ENCODE peak calls at places on chromosomes 13 and 19, in five cellular contexts. P is neural progenitor cell; W is CD8-positive, alpha-beta T cell; S is GM23248; Q is brain microvascular endothelial cell. M is an unnamed sample.

GRCh38 chr19:18848860-18849661 is 17.3 kb downstream of the UPF1 start:
- DNase-seq in P (no peak), W (no peak), S (peak), Q (peak), M (no peak)

GRCh38 chr13:20331949-20332348 is 99.8 kb upstream of the GJB6 start:
- DNase-seq in P (no peak), W (no peak), S (no peak), Q (no peak), M (no peak)

GRCh38 chr13:92843549-92843948 is 383.1 kb upstream of the GPC6 start:
- DNase-seq in P (no peak), W (no peak), S (peak), Q (no peak), M (peak)

GRCh38 chr13:41700790-41701310 is 243.5 kb downstream of the RGCC start:
- DNase-seq in P (no peak), W (no peak), S (peak), Q (peak), M (peak)

GRCh38 chr13:43830481-43830873 is 43.7 kb upstream of the ENOX1 start:
- DNase-seq in P (no peak), W (no peak), S (peak), Q (peak), M (peak)

GRCh38 chr13:83839158-83839557 is 43.1 kb downstream of the SLITRK1 start:
- DNase-seq in P (peak), W (no peak), S (no peak), Q (no peak), M (no peak)

GRCh38 chr19:3547301-3547731 is 8.3 kb downstream of the TEKTIP1 start:
- DNase-seq in P (peak), W (peak), S (peak), Q (no peak), M (no peak)

GRCh38 chr13:111347438-111347837 is 27.0 kb downstream of the TEX29 start:
- DNase-seq in P (no peak), W (no peak), S (peak), Q (no peak), M (no peak)

GRCh38 chr13:109786457-109787134 is at the start of gene IRS2:
- DNase-seq in P (peak), W (peak), S (peak), Q (peak), M (peak)

GRCh38 chr13:34076319-34076718 is 258.4 kb downstream of the RFC3 start:
- DNase-seq in P (no peak), W (no peak), S (peak), Q (no peak), M (no peak)

GRCh38 chr13:109784590-109785140 is 1.7 kb downstream of the IRS2 start:
- DNase-seq in P (peak), W (peak), S (peak), Q (peak), M (no peak)

GRCh38 chr13:111537115-111537728 is 216.8 kb downstream of the TEX29 start:
- DNase-seq in P (no peak), W (no peak), S (no peak), Q (no peak), M (no peak)

GRCh38 chr13:53778937-53779336 is 750.3 kb downstream of the OLFM4 start:
- DNase-seq in P (no peak), W (no peak), S (no peak), Q (no peak), M (no peak)

DNA sequence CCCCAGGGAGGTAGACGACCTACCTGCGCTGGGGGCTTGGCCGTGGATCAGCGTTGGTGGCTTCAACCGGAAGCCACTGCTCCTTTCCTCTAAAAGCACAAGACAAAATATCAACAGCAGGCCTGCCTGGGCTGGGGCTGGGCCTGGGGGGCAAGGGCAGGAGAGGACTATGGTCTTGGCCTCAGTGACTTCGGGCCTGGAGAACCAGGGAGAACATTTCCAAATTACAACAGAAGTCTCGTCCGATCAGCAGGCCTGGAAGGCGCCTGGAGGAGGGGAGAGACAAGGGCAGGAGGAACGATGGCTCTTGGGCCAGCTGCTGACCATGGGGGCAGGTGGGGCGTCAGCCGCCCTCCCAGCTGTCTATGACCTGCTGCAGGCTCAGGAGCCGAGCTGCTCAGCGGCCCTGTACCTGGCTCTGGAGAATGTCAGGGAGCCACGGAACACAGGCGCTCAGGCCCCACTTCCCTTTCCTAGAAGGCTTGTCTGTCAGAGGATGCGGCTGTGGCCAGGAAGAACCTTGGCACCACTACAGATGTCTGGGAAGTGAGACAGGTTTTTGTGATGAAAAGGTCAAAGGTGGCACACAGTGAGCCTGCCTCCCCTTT is 19.4 kb downstream of the CAPS start:
- DNase-seq in P (no peak), W (no peak), S (no peak), Q (no peak), M (no peak)
- H3K4me3 ChIP-seq in P (no peak), W (no peak), S (no peak), Q (no peak), M (no peak)

GRCh38 chr13:72121466-72121865 is 254.5 kb upstream of the DACH1 start:
- DNase-seq in P (peak), W (no peak), S (no peak), Q (no peak), M (no peak)
- H3K27ac ChIP-seq in P (peak), W (no peak), S (no peak), Q (no peak), M (no peak)

GRCh38 chr13:106284358-106284757 is 251.1 kb downstream of the EFNB2 start:
- DNase-seq in P (no peak), W (no peak), S (no peak), Q (no peak), M (no peak)

GRCh38 chr13:106277483-106278154 is 257.8 kb downstream of the EFNB2 start:
- DNase-seq in P (peak), W (no peak), S (no peak), Q (no peak), M (no peak)

GRCh38 chr13:106286811-106287210 is 248.7 kb downstream of the EFNB2 start:
- DNase-seq in P (peak), W (no peak), S (no peak), Q (no peak), M (no peak)

GRCh38 chr13:106276876-106277275 is 258.6 kb downstream of the EFNB2 start:
- DNase-seq in P (no peak), W (no peak), S (no peak), Q (no peak), M (no peak)

GRCh38 chr13:106281426-106281825 is 254.0 kb downstream of the EFNB2 start:
- DNase-seq in P (no peak), W (no peak), S (no peak), Q (no peak), M (no peak)
- H3K4me3 ChIP-seq in P (no peak), W (no peak), S (no peak), Q (no peak), M (no peak)

DNA sequence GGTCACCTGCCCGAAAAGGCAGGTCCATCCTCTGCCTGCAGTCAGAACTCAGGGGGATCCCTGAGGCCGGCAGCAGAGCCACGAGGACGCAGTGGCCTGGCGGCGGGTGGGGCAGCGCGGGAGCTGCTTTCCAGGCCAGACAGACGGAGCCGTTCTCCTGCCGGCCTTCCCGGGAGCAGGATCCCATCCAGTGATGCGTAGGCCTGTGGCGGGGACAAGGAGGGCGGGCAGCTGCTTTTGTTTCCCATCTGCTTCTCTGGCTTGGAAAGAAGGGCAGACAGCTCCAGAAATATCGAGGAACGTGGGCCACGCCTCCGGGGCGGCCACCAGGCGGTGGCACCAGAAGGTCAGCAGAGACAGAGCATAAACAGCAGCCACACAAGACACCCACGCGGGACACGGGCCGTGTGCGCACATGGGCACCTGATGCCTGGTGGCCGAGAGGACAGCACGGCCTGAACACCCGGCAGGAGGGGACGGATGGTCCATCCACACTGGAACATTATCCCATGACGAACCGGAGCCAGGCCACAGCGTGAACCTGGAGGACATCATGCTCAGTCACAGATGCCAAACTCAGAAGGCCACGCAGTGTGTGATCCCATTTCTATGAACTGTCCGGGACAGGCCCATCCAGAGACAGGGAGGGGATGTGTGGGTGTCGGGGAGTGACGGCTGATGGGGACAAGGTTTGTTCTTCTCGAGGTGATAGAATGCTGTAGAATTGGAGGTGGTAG is 13.9 kb upstream of the MKNK2 start:
- DNase-seq in P (no peak), W (no peak), S (peak), Q (no peak), M (no peak)
- H3K27ac ChIP-seq in P (peak), W (no peak), S (peak), Q (no peak), M (no peak)

DNA sequence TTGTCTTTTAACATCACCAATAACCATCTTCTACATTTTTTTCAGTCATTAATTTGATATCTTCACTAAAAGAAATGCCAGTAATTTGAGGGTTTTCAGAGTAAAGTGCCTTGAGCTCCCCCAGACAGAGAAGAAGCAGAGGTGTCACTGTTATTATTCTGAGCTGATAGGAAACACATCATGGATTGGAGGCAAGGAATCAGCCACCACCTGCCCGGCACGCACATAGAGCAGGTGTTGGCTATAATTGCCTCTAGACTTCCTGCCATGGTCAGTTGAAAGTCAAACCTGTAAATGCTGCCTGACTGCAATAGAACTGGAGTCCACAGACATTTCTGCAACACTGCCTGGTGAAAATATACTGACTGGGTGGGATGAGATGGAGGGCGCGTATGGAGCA is 776.6 kb downstream of the UQCRFS1 start:
- DNase-seq in P (no peak), W (no peak), S (no peak), Q (no peak), M (no peak)
- H3K4me3 ChIP-seq in P (no peak), W (no peak), S (no peak), Q (no peak), M (no peak)

GRCh38 chr13:113122571-113123225 is at the start of gene F10:
- DNase-seq in P (peak), W (no peak), S (peak), Q (peak), M (peak)

GRCh38 chr13:113121928-113122420 is 625 bp upstream of the F10 start:
- DNase-seq in P (no peak), W (no peak), S (no peak), Q (no peak), M (no peak)

GRCh38 chr13:113124211-113125025 is 1.8 kb downstream of the F10 start:
- DNase-seq in P (no peak), W (no peak), S (no peak), Q (no peak), M (no peak)

GRCh38 chr13:113121183-113121927 is 1.2 kb upstream of the F10 start:
- DNase-seq in P (no peak), W (no peak), S (no peak), Q (no peak), M (no peak)

DNA sequence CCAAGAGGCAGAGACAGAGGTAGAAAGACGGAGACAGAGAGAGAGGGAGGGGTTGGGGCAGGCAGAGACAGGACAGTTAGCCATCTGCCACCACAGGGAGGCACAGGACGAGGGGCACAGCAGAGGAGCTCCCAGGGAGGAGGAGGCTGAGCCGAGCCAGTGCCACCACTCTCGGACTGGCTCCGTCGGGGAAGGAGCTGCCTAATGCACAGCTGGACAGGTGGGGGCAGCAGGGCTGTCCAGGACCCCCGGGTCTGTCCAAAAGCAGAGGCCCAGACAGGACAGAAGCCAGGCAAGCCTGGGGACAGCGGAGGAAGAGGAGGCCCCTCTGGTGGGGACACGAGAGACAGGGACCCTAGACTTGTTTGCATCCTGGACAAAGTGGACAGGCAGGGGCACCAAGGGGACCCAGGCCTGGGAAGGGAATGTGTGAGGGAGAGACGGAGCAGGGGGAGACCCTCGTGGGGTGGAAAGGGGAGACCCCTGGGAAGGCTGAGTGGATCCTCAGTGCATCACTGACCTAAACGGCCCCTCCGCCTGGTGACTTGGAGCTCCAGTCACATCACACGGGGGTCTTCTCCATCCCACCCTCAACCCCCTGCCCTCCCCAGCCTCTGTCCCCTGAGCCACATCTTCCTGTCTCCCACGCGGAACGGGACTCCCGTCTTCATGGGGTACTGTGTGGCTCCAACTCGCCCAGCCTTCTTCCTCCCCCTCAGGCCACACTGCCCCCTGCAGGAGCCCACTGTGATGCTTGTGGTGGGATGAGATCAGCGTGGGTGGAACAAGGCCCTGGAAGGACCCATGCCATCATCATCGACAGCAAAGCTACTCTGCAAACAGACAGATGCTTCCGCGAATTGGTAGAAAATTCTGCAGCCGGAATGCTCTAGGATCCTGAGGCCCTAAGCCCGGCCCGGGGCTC is 889 bp downstream of the F10 start:
- DNase-seq in P (no peak), W (no peak), S (peak), Q (no peak), M (no peak)
- H3K27ac ChIP-seq in P (no peak), W (no peak), S (no peak), Q (no peak), M (no peak)

GRCh38 chr19:46863818-46864629 is 3.2 kb downstream of the ARHGAP35 start:
- DNase-seq in P (peak), W (no peak), S (peak), Q (peak), M (no peak)
- H3K4me3 ChIP-seq in P (peak), W (no peak), S (peak), Q (peak), M (peak)

GRCh38 chr19:14554382-14554812 is 17.5 kb downstream of the NDUFB7 start:
- DNase-seq in P (no peak), W (no peak), S (no peak), Q (no peak), M (no peak)

GRCh38 chr19:14558370-14559066 is 13.3 kb downstream of the NDUFB7 start:
- DNase-seq in P (no peak), W (no peak), S (no peak), Q (no peak), M (no peak)

GRCh38 chr19:14556662-14557188 is 15.1 kb downstream of the NDUFB7 start:
- DNase-seq in P (peak), W (peak), S (peak), Q (peak), M (peak)

GRCh38 chr19:14553939-14554243 is 18.0 kb downstream of the NDUFB7 start:
- DNase-seq in P (no peak), W (no peak), S (no peak), Q (no peak), M (no peak)

GRCh38 chr19:14555918-14556661 is 15.8 kb downstream of the NDUFB7 start:
- DNase-seq in P (no peak), W (no peak), S (peak), Q (peak), M (no peak)
- H3K27ac ChIP-seq in P (no peak), W (no peak), S (no peak), Q (peak), M (no peak)

DNA sequence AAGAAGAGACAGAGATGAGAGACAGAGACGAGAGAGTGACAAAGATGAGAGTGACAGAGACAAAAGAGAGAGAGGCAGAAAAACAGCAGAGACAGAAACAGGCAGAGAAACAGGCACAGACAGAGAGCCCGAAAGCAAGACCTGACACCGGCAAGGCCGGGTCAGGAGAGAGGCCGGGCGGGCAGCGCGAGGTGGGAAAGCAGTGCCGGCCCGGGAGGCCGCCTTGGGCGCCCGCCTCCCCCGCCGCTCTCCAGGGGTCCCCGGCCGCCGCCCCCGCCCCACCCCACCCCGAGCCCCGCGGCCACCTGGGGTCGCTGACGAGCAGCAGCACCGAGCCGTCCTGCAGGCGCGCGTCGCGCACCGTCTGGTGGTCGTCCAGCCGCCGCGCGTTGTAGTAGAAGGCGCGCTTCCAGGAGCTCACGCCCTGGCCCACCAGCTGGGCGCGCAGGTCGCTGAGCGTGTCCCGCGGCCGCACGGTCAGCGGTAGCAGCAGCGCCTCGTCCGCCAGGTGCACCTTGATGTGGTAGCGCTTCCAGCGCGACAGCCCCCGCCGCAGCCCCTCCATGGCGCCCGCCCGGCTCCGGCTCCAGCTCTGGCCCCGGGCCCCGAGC is at the start of gene TINCR:
- DNase-seq in P (peak), W (no peak), S (no peak), Q (no peak), M (no peak)
- H3K4me3 ChIP-seq in P (peak), W (no peak), S (no peak), Q (no peak), M (no peak)

DNA sequence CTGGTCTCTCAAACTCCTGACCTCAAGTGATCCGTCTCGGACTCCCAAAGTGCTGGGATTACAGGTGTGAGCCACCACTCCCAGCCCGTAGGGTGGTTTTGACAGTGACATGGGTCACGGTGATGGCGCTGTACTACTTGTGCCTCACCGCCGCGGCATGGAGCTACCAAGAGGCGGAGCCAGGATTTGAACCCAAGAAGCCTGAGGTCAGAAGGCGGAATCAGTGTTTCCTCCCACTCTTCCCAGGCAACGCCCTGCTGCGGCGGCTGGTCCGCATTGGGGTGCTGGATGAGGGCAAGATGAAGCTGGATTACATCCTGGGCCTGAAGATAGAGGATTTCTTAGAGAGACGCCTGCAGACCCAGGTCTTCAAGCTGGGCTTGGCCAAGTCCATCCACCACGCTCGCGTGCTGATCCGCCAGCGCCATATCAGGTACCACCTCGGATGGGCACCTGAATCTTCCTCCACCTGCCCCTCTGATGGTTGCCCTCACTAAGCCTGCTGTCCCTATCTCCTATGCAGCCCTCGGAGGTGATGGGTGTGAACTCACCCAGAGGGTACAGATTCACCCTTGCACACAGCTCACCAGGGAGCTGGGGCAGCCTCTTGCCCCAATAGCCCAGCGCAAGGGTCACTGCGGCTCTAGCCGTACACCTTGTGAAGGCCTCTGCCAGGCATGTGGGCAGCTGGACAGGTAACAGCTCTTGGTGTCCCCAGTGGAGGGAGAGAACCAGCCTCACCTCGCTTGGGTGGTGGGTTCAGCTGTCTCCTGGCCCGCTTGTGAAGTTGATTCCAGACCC is 5.6 kb downstream of the RPS9 start:
- DNase-seq in P (no peak), W (no peak), S (no peak), Q (no peak), M (no peak)
- H3K27ac ChIP-seq in P (no peak), W (no peak), S (no peak), Q (no peak), M (no peak)